ENCODE peak calls at places on chromosomes 13 and 19, in four cellular contexts. S, D, E and J are unnamed samples.

GRCh38 chr13:31322025-31322424 is 122.2 kb downstream of the B3GLCT start:
- DNase-seq in S (no peak), D (no peak), E (no peak), J (peak)

GRCh38 chr19:18274776-18275356 is 614 bp upstream of the IQCN start:
- DNase-seq in S (peak), D (no peak), E (peak), J (peak)

GRCh38 chr19:39684283-39684682 is 20.0 kb upstream of the LGALS14 start:
- DNase-seq in S (no peak), D (no peak), E (no peak), J (no peak)

GRCh38 chr19:19860756-19861390 is 4.8 kb upstream of the ZNF253 start:
- DNase-seq in S (peak), D (no peak), E (no peak), J (no peak)

GRCh38 chr13:51502206-51502651 is 49.4 kb upstream of the INTS6 start:
- DNase-seq in S (peak), D (no peak), E (peak), J (peak)

GRCh38 chr13:60331249-60332012 is 65.6 kb upstream of the TDRD3 start:
- DNase-seq in S (no peak), D (no peak), E (no peak), J (no peak)

GRCh38 chr13:40116008-40116407 is 460.5 kb downstream of the COG6 start:
- DNase-seq in S (peak), D (no peak), E (peak), J (peak)

GRCh38 chr13:43629691-43630480 is 156.9 kb downstream of the ENOX1 start:
- DNase-seq in S (peak), D (no peak), E (no peak), J (peak)

GRCh38 chr19:37719111-37719926 is at the start of gene ZNF607:
- DNase-seq in S (peak), D (peak), E (peak), J (peak)

GRCh38 chr19:39174142-39174541 is 22.6 kb upstream of the NCCRP1 start:
- DNase-seq in S (no peak), D (no peak), E (no peak), J (no peak)

GRCh38 chr13:82713681-82714405 is 1168.4 kb downstream of the SLITRK1 start:
- DNase-seq in S (peak), D (no peak), E (peak), J (no peak)

GRCh38 chr19:46718157-46718933 is 1.4 kb upstream of the PRKD2 start:
- DNase-seq in S (no peak), D (no peak), E (no peak), J (peak)

GRCh38 chr19:51462276-51462675 is 4.0 kb upstream of the SIGLEC8 start:
- DNase-seq in S (no peak), D (no peak), E (no peak), J (no peak)

GRCh38 chr13:93496985-93497673 is 270.5 kb downstream of the GPC6 start:
- DNase-seq in S (no peak), D (no peak), E (no peak), J (no peak)

GRCh38 chr13:94617389-94618000 is 15.8 kb downstream of the GPR180 start:
- DNase-seq in S (no peak), D (no peak), E (no peak), J (no peak)

GRCh38 chr19:35076657-35077056 is 35.1 kb downstream of the HPN start:
- DNase-seq in S (no peak), D (no peak), E (no peak), J (no peak)

GRCh38 chr13:44103721-44104490 is 224.2 kb downstream of the LACC1 start:
- DNase-seq in S (no peak), D (no peak), E (no peak), J (peak)

GRCh38 chr19:3224346-3225325 is at the start of gene CELF5:
- DNase-seq in S (peak), D (no peak), E (no peak), J (no peak)

GRCh38 chr13:99353836-99354235 is 46.6 kb upstream of the GPR183 start:
- DNase-seq in S (peak), D (no peak), E (peak), J (no peak)

GRCh38 chr13:49893591-49893990 is 42.5 kb downstream of the SPRYD7 start:
- DNase-seq in S (no peak), D (no peak), E (no peak), J (no peak)

GRCh38 chr13:49308104-49308875 is 60.6 kb downstream of the CDADC1 start:
- DNase-seq in S (no peak), D (no peak), E (no peak), J (peak)

GRCh38 chr13:109871018-109871370 is 84.6 kb upstream of the IRS2 start:
- DNase-seq in S (peak), D (no peak), E (peak), J (peak)

GRCh38 chr13:84208251-84208650 is 326.0 kb upstream of the SLITRK1 start:
- DNase-seq in S (no peak), D (no peak), E (no peak), J (no peak)

GRCh38 chr19:42023121-42023942 is 29.3 kb upstream of the ATP1A3 start:
- DNase-seq in S (peak), D (no peak), E (peak), J (peak)

GRCh38 chr19:43880483-43880882 is 53.4 kb downstream of the ZNF283 start:
- DNase-seq in S (no peak), D (no peak), E (no peak), J (no peak)

GRCh38 chr19:41694831-41695635 is 7.0 kb upstream of the CEACAM7 start:
- DNase-seq in S (no peak), D (no peak), E (no peak), J (no peak)

GRCh38 chr19:21740559-21740958 is 26.8 kb downstream of the ZNF100 start:
- DNase-seq in S (no peak), D (no peak), E (no peak), J (no peak)

GRCh38 chr13:113862191-113862765 is 1.6 kb downstream of the GAS6 start:
- DNase-seq in S (no peak), D (no peak), E (peak), J (no peak)

GRCh38 chr19:35670686-35671085 is 4.4 kb downstream of the UPK1A start:
- DNase-seq in S (no peak), D (no peak), E (no peak), J (no peak)

GRCh38 chr19:47542030-47542475 is 27.2 kb upstream of the NAPA start:
- DNase-seq in S (peak), D (no peak), E (no peak), J (no peak)